ENCODE peak calls at places on chromosomes 3 and 15, in ten cellular contexts. Q is HTR-8/SVneo; S is effector memory CD8-positive, alpha-beta T cell; A is heart right ventricle; N is foreskin melanocyte; R is CD4-positive, alpha-beta T cell; Z is activated naive CD4-positive, alpha-beta T cell treated with Interleukin-2 at 50 U/mL for 16 hours; X is type B pancreatic cell; J is NCI-H2081; Y is RPMI7951. I is an unnamed sample.

GRCh38 chr15:70245932-70246622 is 148.4 kb upstream of the TLE3 start:
- DNase-seq in A (no peak), Z (no peak), R (no peak), J (no peak), Y (peak), Q (peak), N (peak), X (no peak), S (no peak), I (no peak)

GRCh38 chr3:110362756-110363155 is 708.9 kb upstream of the NECTIN3 start:
- DNase-seq in Y (no peak), A (no peak), Q (no peak), Z (no peak), X (no peak), N (no peak), S (no peak), J (no peak), R (no peak), I (no peak)

GRCh38 chr3:75089831-75090230 is 475.4 kb upstream of the CNTN3 start:
- DNase-seq in Z (no peak), X (no peak), J (no peak), R (no peak), Y (no peak), S (no peak), Q (no peak), A (no peak), N (no peak), I (no peak)

GRCh38 chr3:170657312-170657711 is 71.4 kb upstream of the SLC7A14 start:
- DNase-seq in R (no peak), Q (no peak), J (no peak), S (no peak), N (no peak), Z (no peak), A (no peak), Y (no peak), X (no peak), I (no peak)

GRCh38 chr3:28575748-28576589 is 227.3 kb upstream of the AZI2 start:
- DNase-seq in Y (no peak), S (no peak), Z (no peak), J (no peak), R (no peak), Q (no peak), A (no peak), N (no peak), X (peak), I (no peak)

GRCh38 chr3:94887056-94887455 is 824.2 kb downstream of the NSUN3 start:
- DNase-seq in Z (no peak), S (no peak), A (no peak), R (no peak), Y (no peak), J (no peak), Q (no peak), N (no peak), X (no peak), I (no peak)

GRCh38 chr15:57138260-57138895 is 219.9 kb downstream of the TCF12 start:
- DNase-seq in X (no peak), A (peak), N (peak), S (no peak), Q (peak), Y (peak), Z (no peak), R (no peak), J (no peak), I (no peak)

GRCh38 chr3:141405025-141405424 is 36.7 kb downstream of the ZBTB38 start:
- DNase-seq in Q (no peak), A (no peak), X (no peak), N (no peak), R (no peak), Z (no peak), J (no peak), Y (no peak), S (no peak), I (no peak)

GRCh38 chr15:58182460-58183163 is 44.4 kb downstream of the AQP9 start:
- DNase-seq in R (no peak), Y (peak), J (peak), Z (no peak), A (peak), Q (peak), X (no peak), S (peak), N (peak), I (peak)

GRCh38 chr15:26891448-26891881 is 24.6 kb downstream of the GABRA5 start:
- DNase-seq in S (no peak), Z (no peak), Q (peak), X (peak), N (peak), R (no peak), J (peak), Y (peak), A (peak), I (peak)

GRCh38 chr3:41565003-41565402 is 365.7 kb downstream of the CTNNB1 start:
- DNase-seq in S (no peak), N (no peak), X (no peak), R (no peak), Z (no peak), J (no peak), A (no peak), Q (no peak), Y (no peak), I (no peak)

GRCh38 chr3:46484911-46485696 is 12.7 kb upstream of the RTP3 start:
- DNase-seq in A (no peak), J (no peak), N (no peak), X (no peak), S (no peak), Z (no peak), Q (no peak), Y (no peak), R (no peak), I (peak)

GRCh38 chr3:141229132-141229531 is 2.5 kb upstream of the PXYLP1 start:
- DNase-seq in Q (no peak), N (no peak), R (no peak), A (no peak), S (no peak), Z (no peak), X (peak), J (peak), Y (no peak), I (no peak)

GRCh38 chr3:38730281-38730680 is 80.8 kb upstream of the SCN5A start:
- DNase-seq in S (no peak), N (no peak), J (no peak), Z (no peak), Q (peak), A (no peak), Y (peak), X (no peak), R (no peak), I (no peak)

GRCh38 chr3:134597390-134597975 is 53.3 kb downstream of the KY start:
- DNase-seq in N (no peak), Y (no peak), Z (no peak), Q (no peak), J (no peak), A (no peak), R (no peak), X (no peak), S (no peak), I (no peak)

GRCh38 chr15:28914483-28915023 is 28.8 kb downstream of the APBA2 start:
- DNase-seq in S (no peak), Z (no peak), A (no peak), N (no peak), Y (no peak), J (no peak), R (no peak), Q (no peak), X (no peak), I (no peak)

GRCh38 chr15:91944334-91944733 is 90.8 kb downstream of the SLCO3A1 start:
- DNase-seq in X (no peak), R (no peak), N (no peak), Q (no peak), Z (no peak), J (no peak), S (no peak), Y (no peak), A (no peak), I (no peak)